ENCODE peak calls at places on chromosomes 5 and 9, in four cellular contexts. X is H1, F is neuronal stem cell, V is H9. K is an unnamed sample.
A peak's percentile ranks its signal among the peaks of the same experiment; 100 is the strongest.

GRCh38 chr5:141822134-141822533 is 56.1 kb downstream of the PCDH1 start:
- DNase-seq in X (no peak), F (no peak), V (no peak), K (no peak)

GRCh38 chr5:62585751-62586150 is 7.1 kb downstream of the LRRC70 start:
- DNase-seq in X (no peak), F (no peak), V (no peak), K (no peak)

GRCh38 chr5:62167651-62168050 is 138.4 kb upstream of the KIF2A start:
- DNase-seq in X (no peak), F (no peak), V (no peak), K (no peak)

GRCh38 chr9:95826183-95826838 is 49.2 kb upstream of the ERCC6L2 start:
- DNase-seq in X (no peak), F (no peak), V (no peak), K (no peak)

GRCh38 chr5:154418344-154418820 is 27.4 kb upstream of the SAP30L start:
- DNase-seq in X (no peak), F (no peak), V (no peak), K (no peak)

GRCh38 chr5:3594514-3595101 is 1.0 kb upstream of the IRX1 start:
- DNase-seq in X (peak; percentile 80), F (no peak), V (peak; percentile 64), K (no peak)

GRCh38 chr9:12956261-12956660 is 181.4 kb downstream of the LURAP1L start:
- DNase-seq in X (no peak), F (no peak), V (no peak), K (peak; percentile 52)

GRCh38 chr5:103902893-103903292 is 340.3 kb upstream of the NUDT12 start:
- DNase-seq in X (no peak), F (no peak), V (no peak), K (no peak)

GRCh38 chr9:97510797-97511761 is 9.6 kb downstream of the TMOD1 start:
- DNase-seq in X (peak; percentile 29), F (no peak), V (peak; percentile 5), K (peak; percentile 88)

GRCh38 chr5:5598547-5599113 is 176.2 kb downstream of the ICE1 start:
- DNase-seq in X (no peak), F (no peak), V (no peak), K (no peak)

GRCh38 chr5:66343370-66344071 is 199.4 kb downstream of the SREK1 start:
- DNase-seq in X (no peak), F (no peak), V (no peak), K (no peak)

GRCh38 chr9:83219154-83219923 is 156.4 kb upstream of the RASEF start:
- DNase-seq in X (peak; percentile 93), F (peak; percentile 74), V (peak; percentile 89), K (peak; percentile 87)

GRCh38 chr9:14585730-14586473 is 107.3 kb downstream of the ZDHHC21 start:
- DNase-seq in X (no peak), F (no peak), V (no peak), K (no peak)

GRCh38 chr9:81690251-81690851 is 1.0 kb upstream of the TLE1 start:
- DNase-seq in X (no peak), F (no peak), V (peak; percentile 53), K (no peak)

GRCh38 chr9:96813607-96814006 is 35.7 kb upstream of the ZNF510 start:
- DNase-seq in X (no peak), F (no peak), V (no peak), K (no peak)

GRCh38 chr5:57416246-57416996 is 66.2 kb downstream of the ACTBL2 start:
- DNase-seq in X (no peak), F (no peak), V (no peak), K (no peak)

GRCh38 chr9:133234577-133235322 is 25.7 kb upstream of the OBP2B start:
- DNase-seq in X (no peak), F (no peak), V (peak; percentile 26), K (no peak)

GRCh38 chr5:93735378-93735777 is 6.0 kb downstream of the POU5F2 start:
- DNase-seq in X (no peak), F (no peak), V (no peak), K (peak; percentile 30)

GRCh38 chr5:74327339-74327685 is 313.2 kb downstream of the ENC1 start:
- DNase-seq in X (no peak), F (no peak), V (no peak), K (no peak)

GRCh38 chr9:1005043-1005667 is 28.7 kb downstream of the DMRT3 start:
- DNase-seq in X (no peak), F (peak; percentile 50), V (peak; percentile 62), K (peak; percentile 16)

GRCh38 chr9:137592767-137593166 is 2.5 kb upstream of the ZMYND19 start:
- DNase-seq in X (no peak), F (no peak), V (no peak), K (no peak)

GRCh38 chr9:117526674-117527073 is 111.8 kb upstream of the ASTN2 start:
- DNase-seq in X (no peak), F (no peak), V (no peak), K (no peak)

GRCh38 chr5:126189862-126190261 is 233.3 kb upstream of the GRAMD2B start:
- DNase-seq in X (no peak), F (peak; percentile 20), V (peak; percentile 41), K (no peak)

GRCh38 chr9:68577778-68578591 is 37.3 kb upstream of the TMEM252 start:
- DNase-seq in X (no peak), F (no peak), V (no peak), K (no peak)

GRCh38 chr5:172905346-172905756 is 53.9 kb upstream of the RPL26L1 start:
- DNase-seq in X (no peak), F (no peak), V (no peak), K (no peak)

GRCh38 chr5:167614294-167615104 is 676.9 kb upstream of the WWC1 start:
- DNase-seq in X (no peak), F (no peak), V (no peak), K (peak; percentile 14)

GRCh38 chr9:18137815-18138214 is 336.1 kb upstream of the ADAMTSL1 start:
- DNase-seq in X (no peak), F (no peak), V (no peak), K (no peak)

DNA sequence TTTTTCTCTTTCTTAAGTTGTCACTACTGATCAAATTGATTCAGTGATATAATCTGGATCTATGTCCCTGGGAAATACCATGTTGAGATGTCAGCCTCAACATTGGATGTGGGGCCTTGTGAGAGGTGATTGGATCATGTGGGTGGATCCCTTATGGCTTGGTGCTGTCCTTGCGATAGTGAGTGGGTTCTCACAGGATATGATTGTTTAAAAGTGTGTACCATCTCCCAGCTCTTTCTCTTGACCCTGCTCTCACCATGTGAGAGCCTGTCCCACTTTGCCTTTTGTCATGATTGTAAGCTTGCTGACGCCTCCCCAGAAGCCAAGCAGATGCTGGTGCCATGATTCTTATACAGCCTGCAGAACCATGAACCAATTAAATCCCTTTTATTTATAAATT is 68.6 kb downstream of the ST8SIA4 start:
- DNase-seq in X (no peak), F (no peak), V (no peak), K (no peak)
- H2BK12ac ChIP-seq in X (no peak overlapping the region), F (no peak overlapping the region), V (no peak overlapping the region), K (no peak overlapping the region)

GRCh38 chr5:98433673-98434072 is 339.8 kb upstream of the RGMB start:
- DNase-seq in X (no peak), F (no peak), V (no peak), K (no peak)

GRCh38 chr5:98436672-98437071 is 336.8 kb upstream of the RGMB start:
- DNase-seq in X (no peak), F (no peak), V (no peak), K (no peak)

GRCh38 chr5:98432378-98432777 is 341.1 kb upstream of the RGMB start:
- DNase-seq in X (no peak), F (no peak), V (peak; percentile 48), K (no peak)

GRCh38 chr5:98428806-98429205 is 344.7 kb upstream of the RGMB start:
- DNase-seq in X (no peak), F (no peak), V (no peak), K (peak; percentile 77)

GRCh38 chr5:98433022-98433421 is 340.4 kb upstream of the RGMB start:
- DNase-seq in X (no peak), F (no peak), V (no peak), K (no peak)
- H2BK15ac ChIP-seq in X (no peak overlapping the region), F (no peak overlapping the region), V (no peak overlapping the region), K (no peak overlapping the region)

GRCh38 chr9:123355761-123356520 is at the start of gene CRB2:
- DNase-seq in X (peak; percentile 86), F (peak; percentile 80), V (peak; percentile 87), K (peak; percentile 50)

GRCh38 chr9:123356851-123357747 is 1.1 kb downstream of the CRB2 start:
- DNase-seq in X (no peak), F (peak; percentile 81), V (no peak), K (no peak)

GRCh38 chr9:123358181-123358894 is 2.3 kb downstream of the CRB2 start:
- DNase-seq in X (no peak), F (peak; percentile 91), V (no peak), K (no peak)

GRCh38 chr9:123359106-123359505 is 3.1 kb downstream of the CRB2 start:
- DNase-seq in X (no peak), F (no peak), V (no peak), K (no peak)

DNA sequence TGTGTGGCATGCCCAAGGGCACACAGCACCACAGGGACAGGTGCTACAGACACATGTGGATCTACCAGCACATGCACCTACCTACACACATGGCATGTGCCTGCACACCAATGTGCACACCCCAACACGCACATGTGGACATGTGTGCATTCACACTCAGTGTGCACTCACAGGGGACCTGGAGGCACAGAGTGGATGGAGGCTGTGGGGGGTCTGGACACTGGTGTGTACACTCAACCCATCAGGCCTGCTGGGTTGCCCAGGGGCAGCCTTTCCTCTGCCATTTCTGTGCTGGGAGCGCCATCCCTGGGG is 1.7 kb downstream of the CRB2 start:
- DNase-seq in X (no peak), F (no peak), V (no peak), K (no peak)
- H2BK12ac ChIP-seq in X (peak overlapping the region; percentile 98), F (peak overlapping the region; percentile 99), V (no peak overlapping the region), K (no peak overlapping the region)

GRCh38 chr9:19998823-19999455 is 210.1 kb upstream of the SLC24A2 start:
- DNase-seq in X (no peak), F (no peak), V (no peak), K (peak; percentile 33)
- H2BK15ac ChIP-seq in X (no peak overlapping the region), F (no peak overlapping the region), V (no peak overlapping the region), K (no peak overlapping the region)

DNA sequence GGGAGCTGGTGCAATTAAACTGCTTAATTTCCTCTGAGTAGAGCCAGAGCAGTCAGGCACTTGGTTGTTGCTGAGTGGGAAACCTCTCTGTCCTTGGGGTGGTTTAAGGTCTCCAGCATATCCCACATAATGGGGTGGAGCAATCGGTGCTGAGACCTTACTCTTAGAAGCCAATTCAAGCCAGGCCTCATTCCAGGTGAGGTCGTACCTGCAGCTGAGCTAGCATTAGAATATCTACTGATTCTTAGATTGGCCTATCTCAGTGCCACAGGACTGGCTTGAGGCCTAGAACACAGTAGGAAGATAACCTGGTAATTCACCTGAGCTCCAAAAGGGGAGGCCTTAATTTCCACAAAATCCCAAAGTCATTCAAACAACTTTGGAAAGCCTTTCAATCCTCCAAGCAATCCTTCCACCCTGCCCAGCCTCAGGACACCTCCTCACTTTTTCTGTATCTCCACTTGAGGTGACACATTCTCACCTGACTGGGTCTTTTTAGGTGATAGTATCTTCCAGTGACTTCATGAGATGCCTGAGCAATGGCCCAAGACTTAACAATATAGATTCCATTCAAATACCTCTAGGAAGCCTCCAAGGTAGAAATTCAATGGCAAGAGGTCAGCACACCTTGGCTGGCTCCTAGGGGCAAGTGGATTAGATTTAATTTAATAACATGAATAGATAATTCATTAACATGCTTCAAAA is 91.0 kb downstream of the FEM1C start:
- DNase-seq in X (no peak), F (no peak), V (no peak), K (no peak)
- H2BK12ac ChIP-seq in X (no peak overlapping the region), F (no peak overlapping the region), V (no peak overlapping the region), K (no peak overlapping the region)

K was measured in mesenchymal stem cell.